ENCODE peak calls at places on chromosome 7, in five cellular contexts. P is WTC11, Z is choroid plexus epithelial cell, F is cardiac muscle cell, E is spleen. Q is an unnamed sample.

GRCh38 chr7:55178863-55179773 is 160.3 kb downstream of the EGFR start:
- DNase-seq in P (no peak), Z (no peak), F (peak), E (no peak), Q (no peak)

GRCh38 chr7:144384555-144385245 is 18.8 kb downstream of the NOBOX start:
- DNase-seq in P (no peak), Z (peak), F (no peak), E (no peak), Q (no peak)

GRCh38 chr7:36310897-36311296 is 78.8 kb upstream of the ANLN start:
- DNase-seq in P (no peak), Z (no peak), F (no peak), E (no peak), Q (peak)

GRCh38 chr7:50860598-50860997 is 77.9 kb upstream of the GRB10 start:
- DNase-seq in P (no peak), Z (no peak), F (no peak), E (no peak), Q (no peak)

GRCh38 chr7:50153141-50153540 is 60.1 kb upstream of the ZPBP start:
- DNase-seq in P (no peak), Z (no peak), F (no peak), E (no peak), Q (no peak)

GRCh38 chr7:137661634-137662033 is 185.1 kb downstream of the DGKI start:
- DNase-seq in P (no peak), Z (no peak), F (no peak), E (no peak), Q (no peak)

GRCh38 chr7:45160374-45160773 is 2.8 kb downstream of the RAMP3 start:
- DNase-seq in P (no peak), Z (no peak), F (no peak), E (peak), Q (no peak)

GRCh38 chr7:106914018-106914607 is 49.0 kb downstream of the PIK3CG start:
- DNase-seq in P (no peak), Z (no peak), F (no peak), E (no peak), Q (no peak)

GRCh38 chr7:123724725-123725381 is 23.9 kb downstream of the WASL start:
- DNase-seq in P (no peak), Z (peak), F (no peak), E (no peak), Q (no peak)

GRCh38 chr7:141073641-141074161 is at the start of gene TMEM178B:
- DNase-seq in P (no peak), Z (no peak), F (peak), E (no peak), Q (peak)

GRCh38 chr7:44846816-44847508 is 925 bp downstream of the H2AZ2 start:
- DNase-seq in P (no peak), Z (no peak), F (no peak), E (no peak), Q (no peak)

GRCh38 chr7:5296627-5297226 is 14.0 kb downstream of the SLC29A4 start:
- DNase-seq in P (peak), Z (peak), F (peak), E (peak), Q (no peak)

GRCh38 chr7:49850921-49851613 is 77.6 kb downstream of the VWC2 start:
- DNase-seq in P (peak), Z (no peak), F (peak), E (no peak), Q (no peak)

GRCh38 chr7:14303536-14303935 is 314.1 kb upstream of the ETV1 start:
- DNase-seq in P (no peak), Z (no peak), F (no peak), E (no peak), Q (no peak)

GRCh38 chr7:14309432-14309831 is 320.0 kb upstream of the ETV1 start:
- DNase-seq in P (no peak), Z (no peak), F (no peak), E (no peak), Q (no peak)

DNA sequence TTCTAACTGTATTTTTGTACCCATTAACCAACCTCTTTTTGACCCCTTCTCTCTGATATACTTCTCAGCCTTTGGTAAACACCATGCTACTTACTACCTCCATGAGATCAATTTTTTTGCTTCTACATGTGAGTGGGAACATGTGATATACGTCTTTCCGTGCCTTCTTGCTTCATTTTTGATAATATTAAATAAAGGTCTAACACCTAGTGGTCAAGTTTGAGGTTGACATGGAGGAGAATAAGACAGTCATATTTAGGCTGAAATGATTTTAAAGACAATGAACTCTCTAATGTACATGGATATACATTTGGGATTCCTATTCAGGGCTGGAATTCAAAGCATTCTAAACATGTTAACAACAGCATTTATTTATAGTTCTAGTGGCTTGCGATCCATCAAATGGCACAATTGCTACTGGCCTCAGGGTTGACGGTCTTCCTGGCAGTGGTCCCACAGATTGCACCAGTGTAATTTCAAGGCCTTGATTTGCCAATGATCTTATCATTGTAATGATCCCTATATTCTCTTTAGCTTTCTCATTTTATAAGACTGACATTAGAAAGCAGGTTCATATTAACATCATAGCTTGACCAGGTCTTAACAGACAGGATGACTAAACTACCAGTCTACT is 315.9 kb upstream of the ETV1 start:
- DNase-seq in P (no peak), Z (peak), F (peak), E (no peak), Q (no peak)
- TF ChIP-seq CTCF in P (no peak), Z (no peak), F (no peak), E (no peak), Q (peak)

DNA sequence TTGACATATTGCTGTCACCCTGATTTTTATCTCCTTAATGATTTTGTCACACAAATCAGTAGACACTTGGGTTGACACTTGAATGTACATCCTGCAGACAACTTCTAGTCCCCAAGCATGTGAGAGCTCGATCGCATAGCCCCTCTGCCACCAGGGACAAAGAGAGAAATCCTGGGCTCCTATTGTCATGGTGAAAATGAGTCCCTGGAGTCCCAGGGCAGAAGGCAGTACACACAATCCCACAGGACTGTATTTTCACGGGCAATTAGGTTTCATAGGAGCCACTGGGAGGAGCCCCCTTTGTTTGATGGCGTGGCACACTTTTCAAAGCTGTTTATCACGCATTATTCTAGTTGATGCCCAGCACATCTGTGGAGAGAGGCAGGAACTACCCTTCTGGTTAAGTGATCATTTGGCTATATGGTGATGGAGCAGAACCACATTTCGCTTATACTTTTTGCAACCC is 219.4 kb upstream of the STK17A start:
- DNase-seq in P (no peak), Z (no peak), F (no peak), E (no peak), Q (no peak)
- TF ChIP-seq CTCF in P (no peak), Z (no peak), F (no peak), E (no peak), Q (no peak)

GRCh38 chr7:88315532-88315931 is 8.8 kb upstream of the STEAP4 start:
- DNase-seq in P (no peak), Z (no peak), F (no peak), E (no peak), Q (no peak)
- TF ChIP-seq CTCF in P (no peak), Z (no peak), F (no peak), E (no peak), Q (no peak)

DNA sequence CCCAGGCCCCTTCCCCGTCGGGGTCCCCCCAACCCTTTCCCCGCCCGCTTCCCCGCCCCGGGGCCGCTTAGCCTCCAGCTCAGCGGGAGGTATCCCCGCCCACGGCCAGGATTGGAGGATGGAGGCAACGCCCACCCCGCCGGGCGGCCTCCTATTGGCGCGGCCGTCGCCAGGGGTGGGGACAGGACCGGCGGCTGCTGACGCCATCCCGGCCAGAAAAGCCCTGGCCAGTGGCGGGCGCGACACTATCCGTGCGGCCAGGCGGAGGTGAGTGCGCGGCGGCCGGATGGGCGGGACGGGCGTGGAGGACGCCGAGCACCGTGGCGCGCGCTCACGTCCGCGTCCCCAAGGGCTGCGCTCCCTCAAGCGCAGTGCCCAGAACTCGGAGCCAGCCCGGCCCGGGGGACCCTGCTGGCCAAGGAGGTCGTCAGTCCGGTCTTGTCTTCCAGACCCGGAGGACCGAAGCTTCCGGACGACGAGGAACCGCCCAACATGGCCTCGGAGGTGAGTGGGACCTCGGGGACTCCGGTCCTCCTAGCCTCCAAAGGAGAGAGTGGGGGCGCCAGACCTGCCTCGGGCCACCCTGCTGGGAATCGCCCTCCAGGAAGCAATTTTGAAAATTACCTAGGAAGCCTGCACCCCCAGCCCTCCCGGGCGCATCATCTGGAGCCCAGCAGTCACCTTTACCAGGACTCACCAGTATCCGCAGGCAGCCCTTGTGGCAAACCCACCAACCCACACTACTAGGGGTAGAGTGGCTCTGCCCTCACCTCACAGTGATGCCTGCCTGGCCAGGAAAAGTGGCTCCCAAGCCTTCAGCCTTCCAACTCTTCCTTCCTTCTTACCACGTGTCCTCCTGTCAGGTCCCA is at the start of gene ASL:
- DNase-seq in P (peak), Z (peak), F (peak), E (peak), Q (peak)
- TF ChIP-seq CTCF in P (no peak), Z (peak), F (peak), E (no peak), Q (no peak)

DNA sequence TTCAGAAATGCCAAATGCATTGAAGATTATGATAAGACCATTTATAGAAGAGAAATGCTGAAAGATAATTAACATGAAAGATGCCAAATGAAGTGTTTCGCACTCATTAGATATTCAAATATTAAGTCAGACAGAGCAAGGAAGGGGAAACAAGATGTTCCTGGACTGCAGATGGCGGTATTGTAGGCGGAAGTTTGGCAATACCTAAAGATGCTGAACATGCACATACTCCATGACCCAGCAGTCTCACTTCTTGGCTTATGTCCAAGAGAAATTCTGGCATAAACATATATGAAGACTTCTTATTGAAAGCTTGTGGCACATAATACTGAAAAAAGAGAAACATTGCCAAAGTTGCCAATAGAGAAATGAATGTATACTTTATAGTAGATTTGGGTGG is 325.4 kb upstream of the SEMA3C start:
- DNase-seq in P (no peak), Z (peak), F (no peak), E (no peak), Q (no peak)
- TF ChIP-seq CTCF in P (no peak), Z (peak), F (no peak), E (no peak), Q (no peak)

GRCh38 chr7:142999793-143000192 is 27.1 kb downstream of the OR9A2 start:
- DNase-seq in P (no peak), Z (no peak), F (no peak), E (no peak), Q (no peak)

GRCh38 chr7:143000648-143001047 is 26.3 kb downstream of the OR9A2 start:
- DNase-seq in P (no peak), Z (no peak), F (no peak), E (no peak), Q (no peak)

GRCh38 chr7:143003393-143004051 is 23.4 kb downstream of the OR9A2 start:
- DNase-seq in P (no peak), Z (peak), F (peak), E (no peak), Q (no peak)

GRCh38 chr7:143002856-143003255 is 24.1 kb downstream of the OR9A2 start:
- DNase-seq in P (no peak), Z (no peak), F (no peak), E (no peak), Q (no peak)

GRCh38 chr7:143002106-143002505 is 24.8 kb downstream of the OR9A2 start:
- DNase-seq in P (no peak), Z (peak), F (peak), E (no peak), Q (no peak)
- TF ChIP-seq CTCF in P (no peak), Z (peak), F (peak), E (peak), Q (peak)

DNA sequence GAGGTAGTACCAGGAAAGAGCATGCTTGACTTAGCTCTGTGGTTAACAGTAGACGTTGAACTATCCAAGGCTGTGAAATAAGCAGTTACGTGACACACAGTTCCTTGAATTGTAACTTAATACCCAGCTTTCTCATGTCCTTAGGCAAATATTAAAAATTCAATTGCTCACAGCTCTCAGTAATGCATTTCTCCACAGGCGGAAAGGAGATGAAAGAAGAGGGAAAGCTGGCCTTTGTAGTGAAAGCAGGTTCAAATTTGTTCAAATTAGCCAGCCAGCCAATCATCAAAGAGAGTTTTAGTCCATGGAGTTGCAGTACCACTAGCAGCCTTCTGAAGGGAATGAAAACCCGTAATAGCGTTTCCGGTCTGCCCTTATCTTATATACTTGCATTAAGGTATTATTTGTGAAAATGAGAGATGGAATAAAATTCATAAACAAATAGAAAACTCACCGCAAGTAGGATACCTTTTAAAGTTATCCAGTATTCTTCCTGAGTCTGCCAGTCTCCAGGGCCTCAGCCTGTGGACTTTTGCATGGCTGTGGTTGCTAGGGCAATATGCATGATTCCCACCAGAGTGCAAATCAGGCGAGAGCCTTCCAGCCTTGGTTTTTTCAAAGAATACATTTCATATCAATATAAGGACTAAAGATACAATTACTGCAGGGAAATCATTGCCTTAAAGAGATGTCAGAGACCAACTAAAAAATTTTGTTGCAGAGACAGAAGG is 795.5 kb downstream of the TNS3 start:
- DNase-seq in P (no peak), Z (peak), F (no peak), E (no peak), Q (no peak)
- TF ChIP-seq CTCF in P (no peak), Z (peak), F (no peak), E (no peak), Q (peak)

DNA sequence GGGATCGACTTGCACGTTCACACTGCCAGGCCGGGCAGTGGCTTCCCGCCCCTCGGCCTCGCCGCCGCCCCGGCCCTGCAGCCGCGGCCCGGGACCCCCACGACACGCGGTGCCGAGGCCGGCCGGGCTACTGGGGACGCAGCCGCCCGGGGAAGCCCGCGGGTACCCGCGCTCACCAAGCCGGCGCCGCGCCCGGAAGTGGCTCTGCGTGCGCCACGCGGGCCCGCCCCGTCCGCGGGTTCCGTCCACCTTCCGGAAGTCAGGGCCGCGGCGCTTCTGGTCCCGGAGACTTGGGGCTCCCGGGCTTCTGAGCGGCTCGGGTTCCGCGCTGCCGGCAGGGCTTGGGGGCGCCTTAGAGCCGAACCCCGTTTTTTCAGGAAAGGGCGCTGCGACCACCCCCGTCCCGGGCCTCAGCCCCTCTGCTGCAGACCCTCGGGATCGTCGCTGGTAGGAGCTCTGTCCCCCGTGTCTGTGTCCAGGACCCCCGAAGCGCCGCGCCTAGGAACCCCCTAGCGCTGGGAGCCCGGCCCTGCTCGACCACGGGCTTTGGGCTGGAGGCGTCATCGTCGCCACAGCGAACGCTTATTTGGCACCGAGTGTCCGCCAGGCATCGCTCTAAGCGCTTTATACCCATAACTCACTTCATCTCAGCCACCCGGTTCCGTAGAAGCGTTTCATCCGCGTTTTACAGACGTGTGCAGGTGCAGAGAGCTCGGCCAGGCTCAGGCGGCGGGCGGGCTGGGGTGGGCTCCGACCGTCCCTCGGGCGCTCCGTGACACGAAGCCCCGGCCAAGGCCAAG is at the start of gene PSMG3:
- DNase-seq in P (peak), Z (peak), F (peak), E (peak), Q (peak)
- TF ChIP-seq CTCF in P (no peak), Z (peak), F (peak), E (peak), Q (peak)

GRCh38 chr7:47759056-47759706 is 177.3 kb upstream of the TNS3 start:
- DNase-seq in P (no peak), Z (peak), F (no peak), E (no peak), Q (no peak)
- TF ChIP-seq CTCF in P (no peak), Z (peak), F (peak), E (no peak), Q (peak)